ENCODE peak calls at places on chromosomes 5 and 9, in nine cellular contexts. One of them, this sample, is unnamed.

GRCh38 chr9:99126312-99126711 is 21.4 kb downstream of the TGFBR1 start:
- DNase-seq in HT1080: no peak
- DNase-seq in stomach: no peak
- DNase-seq in T-helper 9 cell: no peak
- DNase-seq in lower leg skin: no peak
- DNase-seq in EH: peak
- DNase-seq in astrocyte of the spinal cord: no peak
- DNase-seq in AG08396: no peak
- DNase-seq in nephron progenitor cell: no peak
- DNase-seq in this sample: no peak

GRCh38 chr5:134547579-134547978 is 22.1 kb downstream of the JADE2 start:
- DNase-seq in EH: peak
- DNase-seq in HT1080: peak
- DNase-seq in lower leg skin: no peak
- DNase-seq in T-helper 9 cell: no peak
- DNase-seq in AG08396: peak
- DNase-seq in astrocyte of the spinal cord: peak
- DNase-seq in nephron progenitor cell: no peak
- DNase-seq in stomach: peak
- DNase-seq in this sample: no peak

GRCh38 chr5:170546257-170546656 is 42.4 kb downstream of the KCNIP1 start:
- DNase-seq in HT1080: no peak
- DNase-seq in AG08396: no peak
- DNase-seq in EH: no peak
- DNase-seq in stomach: peak
- DNase-seq in T-helper 9 cell: no peak
- DNase-seq in lower leg skin: no peak
- DNase-seq in astrocyte of the spinal cord: no peak
- DNase-seq in nephron progenitor cell: no peak
- DNase-seq in this sample: no peak

GRCh38 chr5:125189451-125190051 is 443.1 kb upstream of the ZNF608 start:
- DNase-seq in lower leg skin: no peak
- DNase-seq in AG08396: no peak
- DNase-seq in HT1080: peak
- DNase-seq in nephron progenitor cell: no peak
- DNase-seq in EH: peak
- DNase-seq in astrocyte of the spinal cord: peak
- DNase-seq in T-helper 9 cell: no peak
- DNase-seq in stomach: no peak
- DNase-seq in this sample: no peak

GRCh38 chr5:167916706-167917105 is 374.7 kb upstream of the WWC1 start:
- DNase-seq in T-helper 9 cell: no peak
- DNase-seq in astrocyte of the spinal cord: no peak
- DNase-seq in nephron progenitor cell: no peak
- DNase-seq in HT1080: peak
- DNase-seq in stomach: no peak
- DNase-seq in EH: peak
- DNase-seq in AG08396: no peak
- DNase-seq in lower leg skin: peak
- DNase-seq in this sample: no peak

GRCh38 chr9:87684627-87685204 is 41.2 kb upstream of the CTSL start:
- DNase-seq in HT1080: peak
- DNase-seq in lower leg skin: no peak
- DNase-seq in nephron progenitor cell: peak
- DNase-seq in astrocyte of the spinal cord: no peak
- DNase-seq in T-helper 9 cell: no peak
- DNase-seq in stomach: peak
- DNase-seq in EH: peak
- DNase-seq in AG08396: peak
- DNase-seq in this sample: peak

GRCh38 chr5:16736158-16736994 is 119.6 kb upstream of the RETREG1 start:
- DNase-seq in lower leg skin: peak
- DNase-seq in AG08396: peak
- DNase-seq in stomach: peak
- DNase-seq in astrocyte of the spinal cord: peak
- DNase-seq in EH: peak
- DNase-seq in T-helper 9 cell: no peak
- DNase-seq in HT1080: no peak
- DNase-seq in nephron progenitor cell: no peak
- DNase-seq in this sample: no peak

GRCh38 chr9:10804486-10804885 is 191.7 kb upstream of the PTPRD start:
- DNase-seq in stomach: no peak
- DNase-seq in lower leg skin: no peak
- DNase-seq in EH: no peak
- DNase-seq in T-helper 9 cell: no peak
- DNase-seq in HT1080: no peak
- DNase-seq in nephron progenitor cell: no peak
- DNase-seq in AG08396: no peak
- DNase-seq in astrocyte of the spinal cord: no peak
- DNase-seq in this sample: no peak

This sample was measured in esophagus muscularis mucosa.